ENCODE peak calls at places on chromosomes 13 and 19, in four cellular contexts. Q, R, C and G are unnamed samples.

GRCh38 chr13:66322193-66322592 is 907.9 kb downstream of the PCDH9 start:
- DNase-seq in C (no peak), Q (no peak), R (no peak), G (no peak)

GRCh38 chr13:71252191-71252704 is 614.8 kb downstream of the DACH1 start:
- DNase-seq in Q (no peak), R (no peak), C (no peak), G (no peak)

GRCh38 chr19:13014921-13015280 is 19.6 kb downstream of the NFIX start:
- DNase-seq in C (no peak), R (no peak), Q (no peak), G (no peak)

GRCh38 chr19:10468133-10468532 is 35.0 kb downstream of the KEAP1 start:
- DNase-seq in C (no peak), Q (no peak), R (no peak), G (no peak)

GRCh38 chr13:110470272-110471009 is 91.1 kb downstream of the RAB20 start:
- DNase-seq in Q (no peak), R (no peak), C (no peak), G (no peak)

GRCh38 chr19:9721861-9722260 is 46.7 kb downstream of the ZNF846 start:
- DNase-seq in R (no peak), Q (peak), C (no peak), G (no peak)

GRCh38 chr19:48982280-48982679 is 10.8 kb downstream of the GYS1 start:
- DNase-seq in Q (no peak), C (no peak), R (no peak), G (no peak)

GRCh38 chr19:5424192-5424973 is 30.8 kb upstream of the ZNRF4 start:
- DNase-seq in C (no peak), R (no peak), Q (no peak), G (no peak)

GRCh38 chr13:59358014-59358413 is 805.7 kb downstream of the DIAPH3 start:
- DNase-seq in Q (no peak), C (no peak), R (no peak), G (no peak)